ENCODE peak calls at places on chromosome 17, in four cellular contexts. B is spleen, Q is transverse colon, H is PC-9. U is an unnamed sample.

GRCh38 chr17:82458885-82459424 is 414 bp downstream of the NARF start:
- DNase-seq in B (no peak), Q (peak; percentile 34), H (no peak), U (peak; percentile 19)

GRCh38 chr17:79978545-79978852 is 57.2 kb downstream of the TBC1D16 start:
- DNase-seq in B (no peak), Q (no peak), H (no peak), U (no peak)

GRCh38 chr17:27499451-27500265 is 43.4 kb downstream of the KSR1 start:
- DNase-seq in B (no peak), Q (no peak), H (no peak), U (no peak)

GRCh38 chr17:71327376-71328059 is 793.3 kb upstream of the SOX9 start:
- DNase-seq in B (no peak), Q (no peak), H (no peak), U (no peak)

GRCh38 chr17:58583486-58583885 is 69.0 kb upstream of the MTMR4 start:
- DNase-seq in B (no peak), Q (no peak), H (no peak), U (no peak)

GRCh38 chr17:29107933-29108805 is 65.2 kb downstream of the PIPOX start:
- DNase-seq in B (no peak), Q (no peak), H (peak; percentile 93), U (no peak)

GRCh38 chr17:19726615-19727376 is 10.4 kb upstream of the SLC47A2 start:
- DNase-seq in B (no peak), Q (no peak), H (no peak), U (no peak)

GRCh38 chr17:73315481-73315880 is 3.7 kb upstream of the CDC42EP4 start:
- DNase-seq in B (no peak), Q (no peak), H (no peak), U (no peak)

GRCh38 chr17:50865060-50865867 is 890 bp downstream of the TOB1 start:
- DNase-seq in B (peak; percentile 92), Q (peak; percentile 53), H (peak; percentile 65), U (peak; percentile 66)

GRCh38 chr17:50310455-50311111 is 35.3 kb upstream of the XYLT2 start:
- DNase-seq in B (no peak), Q (no peak), H (no peak), U (no peak)

GRCh38 chr17:57623620-57624019 is 121.5 kb downstream of the CCDC182 start:
- DNase-seq in B (peak; percentile 75), Q (no peak), H (no peak), U (no peak)

GRCh38 chr17:50672831-50673551 is 34.7 kb downstream of the ANKRD40 start:
- DNase-seq in B (peak; percentile 63), Q (no peak), H (no peak), U (no peak)

GRCh38 chr17:65181237-65182061 is 44.3 kb downstream of the RGS9 start:
- DNase-seq in B (no peak), Q (no peak), H (no peak), U (peak; percentile 81)

GRCh38 chr17:45942284-45942683 is 47.9 kb downstream of the MAPT start:
- DNase-seq in B (no peak), Q (peak; percentile 48), H (no peak), U (no peak)

GRCh38 chr17:10115536-10115932 is 82.9 kb downstream of the GAS7 start:
- DNase-seq in B (no peak), Q (no peak), H (no peak), U (no peak)
- H3K4me1 ChIP-seq in B (peaks cover 91% of the 10 kb centered on the region), Q (peaks cover 6% of the 10 kb centered on the region), H (no peaks in the 10 kb centered on the region), U (no peaks in the 10 kb centered on the region)

GRCh38 chr17:40347319-40348135 is 17.0 kb downstream of the GJD3 start:
- DNase-seq in B (no peak), Q (no peak), H (no peak), U (no peak)
- H3K27me3 ChIP-seq in B (no peaks in the 10 kb centered on the region), Q (no peaks in the 10 kb centered on the region), H (no peaks in the 10 kb centered on the region), U (no peaks in the 10 kb centered on the region)

GRCh38 chr17:31391496-31391949 is at the start of gene RAB11FIP4:
- DNase-seq in B (peak; percentile 77), Q (no peak), H (no peak), U (no peak)

GRCh38 chr17:31392002-31392855 is 754 bp downstream of the RAB11FIP4 start:
- DNase-seq in B (peak; percentile 68), Q (no peak), H (no peak), U (no peak)

GRCh38 chr17:31389673-31390381 is 1.6 kb upstream of the RAB11FIP4 start:
- DNase-seq in B (no peak), Q (no peak), H (no peak), U (peak; percentile 10)

GRCh38 chr17:31390426-31390747 is 1.1 kb upstream of the RAB11FIP4 start:
- DNase-seq in B (no peak), Q (no peak), H (no peak), U (no peak)

GRCh38 chr17:31390748-31391495 is 553 bp upstream of the RAB11FIP4 start:
- DNase-seq in B (peak; percentile 66), Q (no peak), H (no peak), U (no peak)
- H3K4me3 ChIP-seq in B (peak overlapping the region; percentile 71), Q (peak overlapping the region; percentile 16), H (no peak overlapping the region), U (no peak overlapping the region)

GRCh38 chr17:40104570-40105471 is 4.4 kb upstream of the NR1D1 start:
- DNase-seq in B (no peak), Q (no peak), H (peak; percentile 64), U (no peak)
- H3K4me1 ChIP-seq in B (peaks cover 100% of the 10 kb centered on the region), Q (peaks cover 89% of the 10 kb centered on the region), H (peaks cover 43% of the 10 kb centered on the region), U (peaks cover 94% of the 10 kb centered on the region)

GRCh38 chr17:39603304-39604016 is 4.3 kb downstream of the NEUROD2 start:
- DNase-seq in B (no peak), Q (no peak), H (no peak), U (no peak)
- H3K27me3 ChIP-seq in B (peaks cover 100% of the 10 kb centered on the region), Q (peaks cover 100% of the 10 kb centered on the region), H (peaks cover 86% of the 10 kb centered on the region), U (peaks cover 27% of the 10 kb centered on the region)

DNA sequence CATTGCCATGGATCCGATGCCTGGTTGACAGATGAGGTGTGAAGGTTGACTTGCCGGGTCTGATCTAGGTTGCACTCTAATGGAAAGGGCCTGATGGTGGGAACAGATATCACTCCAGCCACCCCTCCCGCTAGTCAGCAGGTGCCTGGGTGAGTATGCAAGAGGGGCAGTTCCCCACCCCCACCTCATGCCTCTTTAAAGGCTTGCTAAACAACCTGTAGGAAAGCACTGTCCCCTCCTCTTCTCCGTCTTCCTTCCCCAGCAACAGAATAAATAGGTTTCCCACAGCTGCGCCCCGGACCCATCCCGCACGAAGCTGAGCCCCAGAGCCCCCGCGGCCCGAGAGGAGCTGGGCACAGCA is 746 bp upstream of the TMEM132E start:
- DNase-seq in B (no peak), Q (no peak), H (no peak), U (no peak)
- H3K4me3 ChIP-seq in B (peak overlapping the region; percentile 69), Q (no peak overlapping the region), H (no peak overlapping the region), U (no peak overlapping the region)

DNA sequence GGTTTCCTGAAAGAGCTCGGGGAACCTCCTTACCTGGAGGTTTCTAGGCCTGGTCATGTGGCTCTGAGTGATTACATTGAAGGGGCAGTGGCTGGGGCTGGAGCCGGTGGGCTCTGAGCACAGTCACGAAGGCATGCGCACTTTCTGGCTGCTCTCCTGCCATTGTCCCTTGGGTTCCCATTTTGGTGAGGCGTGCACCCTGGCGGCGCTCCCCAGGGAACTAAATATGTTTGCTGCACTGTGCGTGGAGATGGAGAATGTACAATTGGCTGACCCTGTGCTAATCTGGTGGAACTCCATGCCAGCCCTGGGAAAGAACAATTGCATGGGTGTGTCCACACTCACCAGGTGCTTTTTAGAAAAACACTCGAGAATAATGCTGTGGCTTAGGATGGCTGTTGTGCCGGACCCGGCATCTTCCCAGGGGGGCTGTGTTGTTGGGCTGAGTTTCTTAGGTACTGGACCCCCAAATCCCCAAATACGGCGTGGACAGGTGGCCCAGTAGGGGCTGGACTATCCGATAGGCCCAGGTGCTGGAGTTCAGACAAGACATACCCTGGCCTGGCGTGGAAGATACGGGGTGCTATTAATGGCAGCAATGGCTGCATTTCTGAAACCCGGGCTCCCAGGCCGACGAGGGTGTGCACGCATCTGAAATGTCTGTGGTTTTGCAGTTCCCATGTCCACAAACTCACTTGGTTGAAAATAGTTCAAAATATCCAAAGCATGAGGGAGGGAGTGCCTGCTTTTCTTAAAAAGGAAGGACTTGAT is 230.5 kb downstream of the SEC14L1 start:
- DNase-seq in B (peak; percentile 72), Q (no peak), H (no peak), U (no peak)
- H3K4me1 ChIP-seq in B (peaks cover 90% of the 10 kb centered on the region), Q (peaks cover 44% of the 10 kb centered on the region), H (no peaks in the 10 kb centered on the region), U (peaks cover 35% of the 10 kb centered on the region)

GRCh38 chr17:41580244-41580575 is 6.5 kb downstream of the KRT14 start:
- DNase-seq in B (no peak), Q (no peak), H (no peak), U (no peak)
- H3K27me3 ChIP-seq in B (peaks cover 23% of the 10 kb centered on the region), Q (peaks cover 9% of the 10 kb centered on the region), H (no peaks in the 10 kb centered on the region), U (no peaks in the 10 kb centered on the region)

U was measured in CD4-positive, CD25-positive, alpha-beta regulatory T cell.